ENCODE peak calls at places on chromosomes 5 and 9, in seven cellular contexts. One of them, this sample, is unnamed.

GRCh38 chr9:77946969-77947368 is 84.6 kb downstream of the GNAQ start:
- DNase-seq in lower leg skin: no peak
- DNase-seq in HepG2: no peak
- DNase-seq in NCI-H446 treated with DMSO at 0.1 percent for 48 hours: no peak
- DNase-seq in smooth muscle cell of the brain vasculature: no peak
- DNase-seq in A549: no peak
- DNase-seq in kidney epithelial cell: no peak
- DNase-seq in this sample: peak; percentile 34

GRCh38 chr9:109317979-109318671 is 2.7 kb downstream of the EPB41L4B start:
- DNase-seq in NCI-H446 treated with DMSO at 0.1 percent for 48 hours: no peak
- DNase-seq in kidney epithelial cell: no peak
- DNase-seq in A549: no peak
- DNase-seq in lower leg skin: no peak
- DNase-seq in HepG2: no peak
- DNase-seq in smooth muscle cell of the brain vasculature: no peak
- DNase-seq in this sample: no peak

GRCh38 chr5:76607353-76607871 is 15.8 kb downstream of the F2RL2 start:
- DNase-seq in smooth muscle cell of the brain vasculature: no peak
- DNase-seq in HepG2: no peak
- DNase-seq in A549: no peak
- DNase-seq in NCI-H446 treated with DMSO at 0.1 percent for 48 hours: no peak
- DNase-seq in lower leg skin: no peak
- DNase-seq in kidney epithelial cell: no peak
- DNase-seq in this sample: no peak

GRCh38 chr5:56845904-56846479 is 30.6 kb downstream of the MAP3K1 start:
- DNase-seq in HepG2: no peak
- DNase-seq in lower leg skin: no peak
- DNase-seq in smooth muscle cell of the brain vasculature: no peak
- DNase-seq in A549: no peak
- DNase-seq in NCI-H446 treated with DMSO at 0.1 percent for 48 hours: no peak
- DNase-seq in kidney epithelial cell: no peak
- DNase-seq in this sample: no peak

GRCh38 chr9:121281614-121282291 is 13.8 kb downstream of the GSN start:
- DNase-seq in NCI-H446 treated with DMSO at 0.1 percent for 48 hours: peak; percentile 13
- DNase-seq in A549: peak; percentile 78
- DNase-seq in kidney epithelial cell: peak; percentile 66
- DNase-seq in smooth muscle cell of the brain vasculature: no peak
- DNase-seq in HepG2: peak; percentile 85
- DNase-seq in lower leg skin: peak; percentile 88
- DNase-seq in this sample: no peak

GRCh38 chr5:112784726-112785125 is 47.0 kb downstream of the APC start:
- DNase-seq in NCI-H446 treated with DMSO at 0.1 percent for 48 hours: no peak
- DNase-seq in lower leg skin: no peak
- DNase-seq in HepG2: no peak
- DNase-seq in smooth muscle cell of the brain vasculature: no peak
- DNase-seq in A549: no peak
- DNase-seq in kidney epithelial cell: no peak
- DNase-seq in this sample: no peak

GRCh38 chr9:98995059-98995665 is 51.5 kb downstream of the COL15A1 start:
- DNase-seq in HepG2: no peak
- DNase-seq in smooth muscle cell of the brain vasculature: no peak
- DNase-seq in lower leg skin: no peak
- DNase-seq in A549: no peak
- DNase-seq in NCI-H446 treated with DMSO at 0.1 percent for 48 hours: peak; percentile 49
- DNase-seq in kidney epithelial cell: no peak
- DNase-seq in this sample: no peak

GRCh38 chr5:76690704-76691469 is 25.0 kb upstream of the F2R start:
- DNase-seq in smooth muscle cell of the brain vasculature: no peak
- DNase-seq in A549: peak; percentile 27
- DNase-seq in NCI-H446 treated with DMSO at 0.1 percent for 48 hours: no peak
- DNase-seq in lower leg skin: peak; percentile 75
- DNase-seq in kidney epithelial cell: no peak
- DNase-seq in HepG2: peak; percentile 28
- DNase-seq in this sample: no peak

GRCh38 chr9:72661401-72662135 is 140.2 kb downstream of the TMC1 start:
- DNase-seq in smooth muscle cell of the brain vasculature: no peak
- DNase-seq in A549: no peak
- DNase-seq in kidney epithelial cell: no peak
- DNase-seq in HepG2: no peak
- DNase-seq in lower leg skin: no peak
- DNase-seq in NCI-H446 treated with DMSO at 0.1 percent for 48 hours: no peak
- DNase-seq in this sample: no peak

GRCh38 chr9:111287127-111287526 is 42.9 kb downstream of the OR2K2 start:
- DNase-seq in A549: peak; percentile 6
- DNase-seq in HepG2: no peak
- DNase-seq in kidney epithelial cell: peak; percentile 23
- DNase-seq in NCI-H446 treated with DMSO at 0.1 percent for 48 hours: no peak
- DNase-seq in smooth muscle cell of the brain vasculature: no peak
- DNase-seq in lower leg skin: no peak
- DNase-seq in this sample: no peak

GRCh38 chr5:23405316-23406068 is 101.9 kb upstream of the PRDM9 start:
- DNase-seq in kidney epithelial cell: no peak
- DNase-seq in lower leg skin: no peak
- DNase-seq in NCI-H446 treated with DMSO at 0.1 percent for 48 hours: no peak
- DNase-seq in smooth muscle cell of the brain vasculature: no peak
- DNase-seq in A549: no peak
- DNase-seq in HepG2: no peak
- DNase-seq in this sample: no peak

GRCh38 chr5:61277190-61277589 is 54.9 kb upstream of the ZSWIM6 start:
- DNase-seq in NCI-H446 treated with DMSO at 0.1 percent for 48 hours: no peak
- DNase-seq in lower leg skin: no peak
- DNase-seq in HepG2: peak; percentile 18
- DNase-seq in kidney epithelial cell: no peak
- DNase-seq in A549: peak; percentile 43
- DNase-seq in smooth muscle cell of the brain vasculature: no peak
- DNase-seq in this sample: no peak

GRCh38 chr9:34898846-34899245 is 59.2 kb upstream of the PHF24 start:
- DNase-seq in A549: no peak
- DNase-seq in NCI-H446 treated with DMSO at 0.1 percent for 48 hours: no peak
- DNase-seq in kidney epithelial cell: no peak
- DNase-seq in lower leg skin: no peak
- DNase-seq in HepG2: no peak
- DNase-seq in smooth muscle cell of the brain vasculature: no peak
- DNase-seq in this sample: no peak

GRCh38 chr5:93807860-93808259 is 66.5 kb upstream of the POU5F2 start:
- DNase-seq in kidney epithelial cell: no peak
- DNase-seq in NCI-H446 treated with DMSO at 0.1 percent for 48 hours: no peak
- DNase-seq in smooth muscle cell of the brain vasculature: no peak
- DNase-seq in HepG2: no peak
- DNase-seq in A549: no peak
- DNase-seq in lower leg skin: no peak
- DNase-seq in this sample: no peak

GRCh38 chr5:84292788-84293653 is 91.7 kb downstream of the EDIL3 start:
- DNase-seq in A549: no peak
- DNase-seq in lower leg skin: no peak
- DNase-seq in smooth muscle cell of the brain vasculature: no peak
- DNase-seq in kidney epithelial cell: no peak
- DNase-seq in NCI-H446 treated with DMSO at 0.1 percent for 48 hours: no peak
- DNase-seq in HepG2: no peak
- DNase-seq in this sample: no peak

GRCh38 chr5:149205625-149206523 is 64.6 kb downstream of the ABLIM3 start:
- DNase-seq in smooth muscle cell of the brain vasculature: no peak
- DNase-seq in HepG2: no peak
- DNase-seq in lower leg skin: no peak
- DNase-seq in NCI-H446 treated with DMSO at 0.1 percent for 48 hours: no peak
- DNase-seq in A549: no peak
- DNase-seq in kidney epithelial cell: no peak
- DNase-seq in this sample: no peak

GRCh38 chr5:114393159-114393558 is 31.3 kb downstream of the KCNN2 start:
- DNase-seq in HepG2: no peak
- DNase-seq in A549: no peak
- DNase-seq in smooth muscle cell of the brain vasculature: no peak
- DNase-seq in kidney epithelial cell: no peak
- DNase-seq in lower leg skin: no peak
- DNase-seq in NCI-H446 treated with DMSO at 0.1 percent for 48 hours: no peak
- DNase-seq in this sample: no peak

GRCh38 chr5:35482167-35482755 is 135.4 kb upstream of the SPEF2 start:
- DNase-seq in smooth muscle cell of the brain vasculature: no peak
- DNase-seq in lower leg skin: no peak
- DNase-seq in HepG2: no peak
- DNase-seq in kidney epithelial cell: no peak
- DNase-seq in NCI-H446 treated with DMSO at 0.1 percent for 48 hours: no peak
- DNase-seq in A549: no peak
- DNase-seq in this sample: no peak

GRCh38 chr9:126611592-126612328 is 2.0 kb upstream of the LMX1B start:
- DNase-seq in NCI-H446 treated with DMSO at 0.1 percent for 48 hours: no peak
- DNase-seq in kidney epithelial cell: no peak
- DNase-seq in lower leg skin: peak; percentile 42
- DNase-seq in smooth muscle cell of the brain vasculature: peak; percentile 29
- DNase-seq in HepG2: peak; percentile 36
- DNase-seq in A549: peak; percentile 75
- DNase-seq in this sample: no peak

GRCh38 chr5:149500922-149501582 is 50.2 kb downstream of the CSNK1A1 start:
- DNase-seq in A549: no peak
- DNase-seq in smooth muscle cell of the brain vasculature: no peak
- DNase-seq in lower leg skin: no peak
- DNase-seq in HepG2: no peak
- DNase-seq in NCI-H446 treated with DMSO at 0.1 percent for 48 hours: no peak
- DNase-seq in kidney epithelial cell: peak; percentile 48
- DNase-seq in this sample: no peak

GRCh38 chr5:8773091-8773615 is 772.7 kb downstream of the SEMA5A start:
- DNase-seq in smooth muscle cell of the brain vasculature: no peak
- DNase-seq in A549: no peak
- DNase-seq in NCI-H446 treated with DMSO at 0.1 percent for 48 hours: no peak
- DNase-seq in lower leg skin: no peak
- DNase-seq in kidney epithelial cell: peak; percentile 39
- DNase-seq in HepG2: no peak
- DNase-seq in this sample: no peak

GRCh38 chr9:15999422-16000339 is 446.8 kb downstream of the CCDC171 start:
- DNase-seq in smooth muscle cell of the brain vasculature: peak; percentile 70
- DNase-seq in kidney epithelial cell: peak; percentile 79
- DNase-seq in HepG2: no peak
- DNase-seq in lower leg skin: no peak
- DNase-seq in NCI-H446 treated with DMSO at 0.1 percent for 48 hours: no peak
- DNase-seq in A549: peak; percentile 79
- DNase-seq in this sample: no peak

GRCh38 chr9:119963258-119963797 is 594.1 kb upstream of the BRINP1 start:
- DNase-seq in kidney epithelial cell: peak; percentile 55
- DNase-seq in HepG2: no peak
- DNase-seq in A549: peak; percentile 49
- DNase-seq in lower leg skin: no peak
- DNase-seq in smooth muscle cell of the brain vasculature: no peak
- DNase-seq in NCI-H446 treated with DMSO at 0.1 percent for 48 hours: no peak
- DNase-seq in this sample: no peak

GRCh38 chr5:112737472-112738179 is at the start of gene APC:
- DNase-seq in smooth muscle cell of the brain vasculature: peak; percentile 57
- DNase-seq in kidney epithelial cell: peak; percentile 35
- DNase-seq in lower leg skin: peak; percentile 95
- DNase-seq in A549: peak; percentile 69
- DNase-seq in HepG2: peak; percentile 54
- DNase-seq in NCI-H446 treated with DMSO at 0.1 percent for 48 hours: peak; percentile 76
- DNase-seq in this sample: peak; percentile 61

GRCh38 chr5:59275537-59276276 is 617.8 kb downstream of the PDE4D start:
- DNase-seq in HepG2: no peak
- DNase-seq in smooth muscle cell of the brain vasculature: peak; percentile 28
- DNase-seq in lower leg skin: peak; percentile 19
- DNase-seq in NCI-H446 treated with DMSO at 0.1 percent for 48 hours: peak; percentile 58
- DNase-seq in kidney epithelial cell: peak; percentile 67
- DNase-seq in A549: peak; percentile 91
- DNase-seq in this sample: peak; percentile 34

GRCh38 chr9:128424268-128424780 is 3.7 kb downstream of the CERCAM start:
- DNase-seq in lower leg skin: no peak
- DNase-seq in A549: no peak
- DNase-seq in NCI-H446 treated with DMSO at 0.1 percent for 48 hours: no peak
- DNase-seq in smooth muscle cell of the brain vasculature: no peak
- DNase-seq in HepG2: no peak
- DNase-seq in kidney epithelial cell: no peak
- DNase-seq in this sample: no peak

GRCh38 chr5:142506756-142507155 is 179.1 kb downstream of the FGF1 start:
- DNase-seq in kidney epithelial cell: no peak
- DNase-seq in NCI-H446 treated with DMSO at 0.1 percent for 48 hours: no peak
- DNase-seq in smooth muscle cell of the brain vasculature: no peak
- DNase-seq in lower leg skin: peak; percentile 39
- DNase-seq in HepG2: no peak
- DNase-seq in A549: no peak
- DNase-seq in this sample: no peak

GRCh38 chr5:1910861-1911772 is 28.4 kb upstream of the IRX4 start:
- DNase-seq in NCI-H446 treated with DMSO at 0.1 percent for 48 hours: no peak
- DNase-seq in kidney epithelial cell: no peak
- DNase-seq in smooth muscle cell of the brain vasculature: no peak
- DNase-seq in HepG2: no peak
- DNase-seq in A549: no peak
- DNase-seq in lower leg skin: no peak
- DNase-seq in this sample: no peak

GRCh38 chr5:157447246-157447645 is 12.8 kb upstream of the NIPAL4 start:
- DNase-seq in kidney epithelial cell: no peak
- DNase-seq in smooth muscle cell of the brain vasculature: no peak
- DNase-seq in HepG2: no peak
- DNase-seq in lower leg skin: peak; percentile 49
- DNase-seq in NCI-H446 treated with DMSO at 0.1 percent for 48 hours: no peak
- DNase-seq in A549: no peak
- DNase-seq in this sample: no peak

GRCh38 chr9:109036744-109037680 is 23.7 kb upstream of the CTNNAL1 start:
- DNase-seq in kidney epithelial cell: no peak
- DNase-seq in smooth muscle cell of the brain vasculature: no peak
- DNase-seq in lower leg skin: no peak
- DNase-seq in A549: no peak
- DNase-seq in NCI-H446 treated with DMSO at 0.1 percent for 48 hours: no peak
- DNase-seq in HepG2: peak; percentile 75
- DNase-seq in this sample: no peak

GRCh38 chr5:55450050-55450765 is 84.6 kb downstream of the PLPP1 start:
- DNase-seq in HepG2: no peak
- DNase-seq in smooth muscle cell of the brain vasculature: no peak
- DNase-seq in NCI-H446 treated with DMSO at 0.1 percent for 48 hours: no peak
- DNase-seq in lower leg skin: no peak
- DNase-seq in A549: no peak
- DNase-seq in kidney epithelial cell: no peak
- DNase-seq in this sample: no peak

GRCh38 chr5:38922199-38922598 is 76.4 kb downstream of the OSMR start:
- DNase-seq in HepG2: peak; percentile 29
- DNase-seq in smooth muscle cell of the brain vasculature: no peak
- DNase-seq in A549: peak; percentile 68
- DNase-seq in kidney epithelial cell: peak; percentile 4
- DNase-seq in lower leg skin: peak; percentile 40
- DNase-seq in NCI-H446 treated with DMSO at 0.1 percent for 48 hours: peak; percentile 18
- DNase-seq in this sample: no peak

GRCh38 chr5:108655750-108656450 is 91.8 kb upstream of the FER start:
- DNase-seq in lower leg skin: no peak
- DNase-seq in NCI-H446 treated with DMSO at 0.1 percent for 48 hours: no peak
- DNase-seq in HepG2: no peak
- DNase-seq in A549: peak; percentile 4
- DNase-seq in kidney epithelial cell: no peak
- DNase-seq in smooth muscle cell of the brain vasculature: no peak
- DNase-seq in this sample: no peak

GRCh38 chr5:89028579-89029272 is 145.7 kb upstream of the MEF2C start:
- DNase-seq in smooth muscle cell of the brain vasculature: no peak
- DNase-seq in NCI-H446 treated with DMSO at 0.1 percent for 48 hours: no peak
- DNase-seq in HepG2: no peak
- DNase-seq in lower leg skin: no peak
- DNase-seq in A549: no peak
- DNase-seq in kidney epithelial cell: no peak
- DNase-seq in this sample: no peak

This sample was measured in GF-D8.